ENCODE peak calls at places on chromosomes 12 and 14, in nine cellular contexts. A, T, R, N, F, I, J, O and E are unnamed samples. For H3K4me1, the result is how much of the 10 kb centered on the place peaks cover.

GRCh38 chr14:104546591-104547309 is 32.8 kb upstream of the C14orf180 start:
- DNase-seq in A (no peak), T (no peak), R (no peak), N (no peak), F (no peak), I (no peak), J (no peak), O (no peak), E (no peak)

GRCh38 chr12:109531411-109531810 is 41.9 kb downstream of the MMAB start:
- DNase-seq in A (no peak), T (no peak), R (no peak), N (no peak), F (no peak), I (no peak), J (no peak), O (no peak), E (no peak)

GRCh38 chr12:52018448-52019122 is 11.8 kb downstream of the TAMALIN start:
- DNase-seq in A (no peak), T (no peak), R (no peak), N (no peak), F (no peak), I (no peak), J (no peak), O (no peak), E (no peak)

GRCh38 chr12:77388611-77389265 is 323.4 kb upstream of the E2F7 start:
- DNase-seq in A (no peak), T (no peak), R (no peak), N (no peak), F (no peak), I (no peak), J (no peak), O (no peak), E (no peak)

GRCh38 chr12:65051196-65051595 is 69.9 kb downstream of the WIF1 start:
- DNase-seq in A (no peak), T (no peak), R (no peak), N (no peak), F (no peak), I (no peak), J (no peak), O (no peak), E (no peak)

GRCh38 chr12:114916531-114916930 is 232.6 kb upstream of the TBX3 start:
- DNase-seq in A (peak), T (no peak), R (no peak), N (no peak), F (no peak), I (no peak), J (no peak), O (no peak), E (no peak)

GRCh38 chr12:20213851-20214250 is 154.5 kb upstream of the PDE3A start:
- DNase-seq in A (peak), T (no peak), R (no peak), N (no peak), F (no peak), I (no peak), J (no peak), O (no peak), E (no peak)

GRCh38 chr12:111488271-111488670 is 82.5 kb downstream of the SH2B3 start:
- DNase-seq in A (peak), T (no peak), R (no peak), N (peak), F (peak), I (no peak), J (no peak), O (no peak), E (no peak)

GRCh38 chr12:90028620-90029051 is 320.0 kb upstream of the ATP2B1 start:
- DNase-seq in A (no peak), T (peak), R (no peak), N (peak), F (no peak), I (no peak), J (no peak), O (peak), E (no peak)

GRCh38 chr14:81219821-81220487 is 805 bp downstream of the GTF2A1 start:
- DNase-seq in A (no peak), T (peak), R (peak), N (peak), F (peak), I (no peak), J (peak), O (no peak), E (peak)

GRCh38 chr12:98262886-98263285 is 252.5 kb upstream of the TMPO start:
- DNase-seq in A (no peak), T (no peak), R (no peak), N (no peak), F (no peak), I (no peak), J (no peak), O (no peak), E (no peak)

GRCh38 chr14:88605594-88605993 is 42.8 kb downstream of the ZC3H14 start:
- DNase-seq in A (no peak), T (no peak), R (no peak), N (no peak), F (no peak), I (no peak), J (no peak), O (no peak), E (no peak)

DNA sequence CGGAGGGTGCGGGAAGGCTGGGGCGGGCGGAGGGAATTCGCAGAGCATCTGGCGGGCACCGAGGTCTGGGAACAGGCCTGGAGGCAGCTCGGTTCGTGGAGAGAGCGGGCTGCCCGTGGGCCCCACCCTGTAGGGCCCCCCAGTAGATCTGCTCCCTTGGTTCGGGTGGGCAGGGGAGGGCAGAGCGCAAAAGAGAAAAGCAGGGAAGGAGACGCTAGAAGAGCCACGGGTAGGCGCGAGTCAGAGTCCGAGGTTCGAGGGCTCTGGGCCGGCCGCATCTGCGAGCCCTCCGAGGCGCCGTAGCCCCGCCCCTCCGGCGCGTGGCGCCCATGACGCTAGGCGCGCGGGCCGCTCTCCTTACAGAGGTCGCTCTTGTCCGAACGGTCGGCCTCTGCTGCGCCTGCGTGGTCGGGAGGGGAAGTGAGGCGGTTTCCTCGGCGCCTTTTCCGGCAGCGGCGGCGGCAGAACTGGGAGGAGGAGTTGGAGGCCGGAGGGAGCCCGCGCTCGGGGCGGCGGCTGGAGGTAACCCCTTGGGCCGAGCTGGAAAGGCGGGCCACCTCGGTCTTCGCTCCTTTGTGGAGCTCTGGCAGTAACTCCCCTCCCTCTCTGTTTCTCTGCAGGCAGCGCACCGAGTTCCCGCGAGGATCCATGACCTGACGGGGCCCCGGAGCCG is at the start of gene ARF6:
- DNase-seq in A (peak), T (peak), R (peak), N (peak), F (peak), I (peak), J (peak), O (peak), E (peak)
- TF ChIP-seq CTCF in A (no peak), T (no peak), R (no peak), N (peak), F (peak), I (peak), J (no peak), O (no peak), E (peak)

GRCh38 chr12:45981075-45981837 is 9.1 kb downstream of the SCAF11 start:
- DNase-seq in A (no peak), T (peak), R (no peak), N (no peak), F (no peak), I (no peak), J (no peak), O (no peak), E (no peak)

GRCh38 chr12:45975506-45975905 is 14.9 kb downstream of the SCAF11 start:
- DNase-seq in A (no peak), T (no peak), R (no peak), N (no peak), F (no peak), I (no peak), J (no peak), O (no peak), E (no peak)

GRCh38 chr12:45978108-45978507 is 12.3 kb downstream of the SCAF11 start:
- DNase-seq in A (no peak), T (no peak), R (no peak), N (no peak), F (no peak), I (no peak), J (no peak), O (no peak), E (no peak)

GRCh38 chr12:45974883-45975282 is 15.5 kb downstream of the SCAF11 start:
- DNase-seq in A (no peak), T (no peak), R (no peak), N (no peak), F (no peak), I (no peak), J (no peak), O (no peak), E (no peak)

GRCh38 chr12:45980540-45980939 is 9.8 kb downstream of the SCAF11 start:
- DNase-seq in A (no peak), T (no peak), R (no peak), N (no peak), F (no peak), I (no peak), J (no peak), O (no peak), E (no peak)
- H3K4me1 ChIP-seq in A (under half), T (under half), R (half or more), N (under half), F (half or more), I (under half), J (under half), O (under half), E (under half)

GRCh38 chr12:9813821-9814798 is 13.2 kb upstream of the KLRF1 start:
- DNase-seq in A (peak), T (peak), R (peak), N (peak), F (peak), I (peak), J (peak), O (peak), E (peak)
- H3K4me3 ChIP-seq in A (no peak), T (no peak), R (peak), N (no peak), F (peak), I (peak), J (peak), O (peak), E (no peak)

DNA sequence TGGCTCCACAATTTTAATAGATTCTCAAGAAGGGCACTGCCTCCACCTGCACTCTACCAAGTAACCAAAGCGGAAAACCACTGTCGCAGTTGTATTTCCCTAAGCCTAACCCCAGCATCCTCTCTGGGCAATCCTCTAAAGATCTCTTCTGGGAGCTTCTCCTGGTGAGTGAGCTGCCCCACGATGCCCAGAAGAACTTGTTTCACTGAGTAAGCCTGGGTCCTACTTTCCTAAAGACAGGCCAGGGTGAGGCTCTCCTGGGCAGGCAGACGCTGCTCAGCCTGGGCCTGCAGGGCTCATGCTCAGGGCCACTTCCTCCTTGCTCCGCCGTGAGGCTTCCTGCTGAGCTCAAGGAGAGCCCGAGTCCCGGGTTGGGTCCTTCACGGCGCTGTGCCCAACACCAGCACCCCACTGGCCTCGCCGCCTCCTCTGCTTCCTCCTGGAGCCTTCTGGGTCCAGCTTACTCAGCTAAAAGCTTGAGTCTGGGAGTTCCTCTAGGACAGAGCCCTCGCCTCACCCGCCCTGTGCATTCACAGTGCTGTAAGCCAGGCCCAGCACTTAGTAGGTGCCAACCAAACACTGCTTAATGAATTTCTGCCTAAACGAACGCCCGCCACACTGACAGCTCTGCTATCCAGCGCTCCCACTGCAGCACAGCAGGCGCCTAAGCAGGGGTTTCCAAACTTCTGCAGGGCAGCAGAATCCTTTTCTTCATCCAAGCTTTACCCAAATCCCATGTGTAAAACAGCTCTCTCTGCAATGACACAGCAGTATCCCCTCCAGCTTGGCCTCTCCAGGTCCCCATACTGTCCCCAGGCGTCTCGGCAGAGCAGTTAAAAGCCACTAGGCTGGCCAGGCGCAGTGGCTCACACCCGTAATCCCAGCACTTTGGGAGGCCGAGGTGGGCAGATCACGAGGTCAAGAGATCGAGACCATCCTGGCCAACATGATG is 5.7 kb downstream of the RAB35 start:
- DNase-seq in A (no peak), T (no peak), R (peak), N (no peak), F (peak), I (no peak), J (peak), O (no peak), E (peak)
- TF ChIP-seq CTCF in A (no peak), T (no peak), R (no peak), N (no peak), F (no peak), I (no peak), J (no peak), O (no peak), E (no peak)

GRCh38 chr12:903055-903454 is 46.4 kb downstream of the RAD52 start:
- DNase-seq in A (no peak), T (no peak), R (no peak), N (no peak), F (no peak), I (no peak), J (no peak), O (no peak), E (no peak)

GRCh38 chr12:905273-906076 is 44.0 kb downstream of the RAD52 start:
- DNase-seq in A (no peak), T (no peak), R (no peak), N (no peak), F (no peak), I (no peak), J (no peak), O (no peak), E (no peak)

GRCh38 chr12:906077-906585 is 43.4 kb downstream of the RAD52 start:
- DNase-seq in A (no peak), T (no peak), R (no peak), N (no peak), F (no peak), I (no peak), J (no peak), O (no peak), E (no peak)

GRCh38 chr12:904010-904414 is 45.5 kb downstream of the RAD52 start:
- DNase-seq in A (no peak), T (no peak), R (no peak), N (no peak), F (no peak), I (no peak), J (peak), O (no peak), E (no peak)

GRCh38 chr12:902581-902980 is 46.9 kb downstream of the RAD52 start:
- DNase-seq in A (no peak), T (peak), R (no peak), N (no peak), F (no peak), I (no peak), J (no peak), O (no peak), E (no peak)
- H3K4me1 ChIP-seq in A (under half), T (under half), R (under half), N (under half), F (under half), I (under half), J (under half), O (under half), E (under half)